ENCODE peak calls at places on chromosomes 1 and 21, in four cellular contexts. R is brain microvascular endothelial cell; E is CD4-positive, alpha-beta T cell; F is adrenal gland. W is an unnamed sample.

GRCh38 chr1:208048904-208049303 is 138.0 kb upstream of the CD34 start:
- DNase-seq in R (no peak), E (no peak), F (peak; percentile 21), W (no peak)

GRCh38 chr1:236057546-236057945 is 7.3 kb downstream of the NID1 start:
- DNase-seq in R (no peak), E (no peak), F (no peak), W (no peak)

GRCh38 chr1:169877800-169878491 is 15.8 kb downstream of the SCYL3 start:
- DNase-seq in R (no peak), E (no peak), F (no peak), W (no peak)

GRCh38 chr1:46306159-46306530 is 2.6 kb downstream of the UQCRH start:
- DNase-seq in R (no peak), E (no peak), F (no peak), W (no peak)

GRCh38 chr1:28869952-28870351 is 44.4 kb upstream of the EPB41 start:
- DNase-seq in R (no peak), E (no peak), F (no peak), W (no peak)

GRCh38 chr1:21349693-21350092 is 59.4 kb upstream of the ECE1 start:
- DNase-seq in R (no peak), E (no peak), F (no peak), W (no peak)

GRCh38 chr1:221166559-221167318 is 287.5 kb downstream of the HLX start:
- DNase-seq in R (no peak), E (no peak), F (peak; percentile 41), W (no peak)

GRCh38 chr1:112390775-112391602 is 5.0 kb upstream of the CTTNBP2NL start:
- DNase-seq in R (peak; percentile 90), E (peak; percentile 65), F (peak; percentile 91), W (peak; percentile 72)

GRCh38 chr1:169809370-169810095 is 14.8 kb upstream of the METTL18 start:
- DNase-seq in R (peak; percentile 18), E (no peak), F (peak; percentile 34), W (no peak)

GRCh38 chr1:35062518-35063196 is 16.5 kb upstream of the ZMYM1 start:
- DNase-seq in R (peak; percentile 82), E (no peak), F (no peak), W (no peak)

GRCh38 chr1:20896824-20897223 is 109.7 kb upstream of the HP1BP3 start:
- DNase-seq in R (peak; percentile 1), E (no peak), F (no peak), W (no peak)

GRCh38 chr21:28872218-28872617 is 120.5 kb downstream of the LTN1 start:
- DNase-seq in R (no peak), E (no peak), F (no peak), W (no peak)

GRCh38 chr1:94012686-94013330 is 103.6 kb upstream of the GCLM start:
- DNase-seq in R (no peak), E (no peak), F (no peak), W (no peak)

GRCh38 chr1:43980255-43981134 is 1.5 kb downstream of the B4GALT2 start:
- DNase-seq in R (no peak), E (no peak), F (no peak), W (no peak)

GRCh38 chr1:189962171-189962570 is 515.5 kb downstream of the BRINP3 start:
- DNase-seq in R (no peak), E (no peak), F (no peak), W (no peak)

GRCh38 chr1:226388131-226388530 is 19.8 kb downstream of the PARP1 start:
- DNase-seq in R (no peak), E (no peak), F (no peak), W (no peak)

GRCh38 chr1:37811027-37811655 is 3.1 kb upstream of the YRDC start:
- DNase-seq in R (peak; percentile 83), E (peak; percentile 46), F (peak; percentile 77), W (peak; percentile 50)

GRCh38 chr1:200892546-200892945 is 2.2 kb upstream of the INAVA start:
- DNase-seq in R (no peak), E (no peak), F (no peak), W (no peak)

GRCh38 chr1:26584022-26584485 is 54.5 kb downstream of the RPS6KA1 start:
- DNase-seq in R (no peak), E (no peak), F (no peak), W (no peak)
- TF ChIP-seq CTCF in R (peak; percentile 31), E (no peak), F (no peak), W (no peak)

GRCh38 chr1:153192697-153193096 is 10.5 kb upstream of the LELP1 start:
- DNase-seq in R (no peak), E (no peak), F (no peak), W (peak; percentile 37)
- TF ChIP-seq CTCF in R (peak; percentile 21), E (no peak), F (no peak), W (peak; percentile 75)

GRCh38 chr1:61122389-61122788 is 40.0 kb downstream of the NFIA start:
- DNase-seq in R (no peak), E (no peak), F (no peak), W (no peak)

GRCh38 chr1:61123321-61123720 is 41.0 kb downstream of the NFIA start:
- DNase-seq in R (no peak), E (no peak), F (no peak), W (no peak)

GRCh38 chr1:61120998-61121397 is 38.6 kb downstream of the NFIA start:
- DNase-seq in R (no peak), E (no peak), F (no peak), W (no peak)

GRCh38 chr1:61120307-61120840 is 38.0 kb downstream of the NFIA start:
- DNase-seq in R (no peak), E (no peak), F (no peak), W (no peak)

GRCh38 chr1:61121631-61122030 is 39.3 kb downstream of the NFIA start:
- DNase-seq in R (no peak), E (no peak), F (no peak), W (no peak)
- TF ChIP-seq CTCF in R (peak; percentile 10), E (no peak), F (no peak), W (no peak)

DNA sequence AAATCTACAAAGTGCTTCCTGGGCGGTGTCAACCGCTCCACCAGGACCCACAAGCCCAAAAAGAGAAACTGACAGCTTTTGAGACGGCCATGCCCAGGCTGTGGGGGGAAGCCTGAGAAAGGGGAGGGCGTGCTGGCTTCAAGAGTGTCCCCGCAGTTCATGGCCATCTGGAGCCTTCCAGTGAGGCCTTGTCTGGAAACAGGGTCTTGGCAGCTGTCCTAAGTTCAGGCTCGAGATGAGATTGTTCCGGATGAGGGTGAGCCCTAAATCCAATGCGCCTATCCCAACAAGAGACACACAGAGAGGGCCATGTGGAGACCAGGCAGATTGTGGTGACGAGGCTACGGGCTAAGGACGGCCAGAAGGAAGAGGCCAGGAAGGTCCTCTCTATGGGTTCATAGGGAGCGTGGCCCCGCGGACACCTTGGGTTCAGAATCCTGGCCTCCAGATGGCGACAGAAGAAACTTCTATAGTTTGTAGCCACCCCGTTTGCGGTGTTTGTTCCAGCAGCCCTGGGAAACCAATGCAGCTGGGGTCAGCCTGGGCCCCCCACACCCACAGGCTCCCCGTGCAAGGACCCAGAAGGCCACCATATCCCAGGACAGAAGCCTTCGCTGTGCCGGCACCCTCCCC is 70.2 kb downstream of the ARHGEF16 start:
- DNase-seq in R (no peak), E (no peak), F (no peak), W (no peak)
- TF ChIP-seq CTCF in R (no peak), E (no peak), F (no peak), W (no peak)

GRCh38 chr1:88552226-88552625 is 131.8 kb upstream of the PKN2 start:
- DNase-seq in R (no peak), E (no peak), F (no peak), W (no peak)

GRCh38 chr1:88544166-88544565 is 139.9 kb upstream of the PKN2 start:
- DNase-seq in R (no peak), E (no peak), F (peak; percentile 1), W (no peak)

GRCh38 chr1:88549536-88549935 is 134.5 kb upstream of the PKN2 start:
- DNase-seq in R (no peak), E (no peak), F (no peak), W (no peak)
- TF ChIP-seq CTCF in R (peak; percentile 7), E (no peak), F (no peak), W (peak; percentile 37)

GRCh38 chr1:165449121-165449520 is 4.2 kb upstream of the RXRG start:
- DNase-seq in R (no peak), E (no peak), F (no peak), W (no peak)

GRCh38 chr1:165451696-165452095 is 6.8 kb upstream of the RXRG start:
- DNase-seq in R (no peak), E (no peak), F (no peak), W (no peak)

GRCh38 chr1:165455111-165455510 is 10.2 kb upstream of the RXRG start:
- DNase-seq in R (no peak), E (no peak), F (no peak), W (no peak)

GRCh38 chr1:165454211-165454610 is 9.3 kb upstream of the RXRG start:
- DNase-seq in R (no peak), E (no peak), F (no peak), W (no peak)

DNA sequence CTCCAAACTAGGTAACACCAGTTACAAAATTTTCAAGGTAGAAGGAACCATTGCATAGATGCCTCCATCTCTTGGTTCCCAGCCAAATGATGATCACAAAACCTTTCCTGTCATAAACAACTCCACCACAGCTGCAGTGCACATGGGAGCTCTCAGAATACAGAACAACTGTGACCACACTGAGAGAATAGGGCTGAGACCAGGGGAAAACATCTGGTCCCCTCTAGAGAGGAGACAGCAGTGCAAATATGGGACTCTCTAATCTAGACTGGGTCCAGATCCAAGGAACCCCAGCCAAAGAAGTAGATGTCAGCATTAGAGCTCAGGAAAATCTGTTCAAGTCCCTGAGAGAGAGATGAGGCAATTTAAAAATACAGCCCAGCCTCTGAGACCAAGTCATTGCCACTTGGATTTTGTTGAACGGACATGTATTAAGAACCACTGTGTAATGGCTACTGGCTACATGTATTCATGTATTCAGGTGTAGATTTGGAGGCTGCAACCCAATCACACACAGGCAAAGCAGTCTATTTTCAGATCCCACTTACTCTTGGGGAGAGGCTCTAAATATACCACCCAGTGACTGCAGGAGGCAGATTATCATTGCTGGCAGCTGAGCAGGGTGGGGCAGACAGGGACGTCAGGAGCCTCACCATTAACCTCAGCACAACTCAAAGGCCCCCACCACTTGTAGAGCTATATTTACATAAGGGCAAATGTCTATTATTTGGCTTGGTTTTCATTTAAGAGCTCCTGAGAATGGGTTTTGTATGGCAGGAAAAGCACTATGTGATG is 7.6 kb upstream of the RXRG start:
- DNase-seq in R (no peak), E (no peak), F (no peak), W (no peak)
- TF ChIP-seq CTCF in R (no peak), E (no peak), F (no peak), W (no peak)

W was measured in progenitor cell of endocrine pancreas.